ENCODE peak calls at places on chromosomes 11 and 22, in seven cellular contexts. B is T47D; X is nephron progenitor cell; H is LHCN-M2; R is HFFc6; E is hippocampal formation; D is CD4-positive, alpha-beta T cell. C is an unnamed sample.

GRCh38 chr22:46079861-46080821 is 70.2 kb upstream of the PPARA start:
- DNase-seq in B (peak; percentile 89), X (no peak), H (peak; percentile 97), R (peak; percentile 87), E (peak; percentile 99), D (no peak), C (no peak)

GRCh38 chr11:3747704-3748103 is 49.6 kb downstream of the NUP98 start:
- DNase-seq in B (no peak), X (no peak), H (peak; percentile 64), R (peak; percentile 60), E (no peak), D (no peak), C (no peak)

GRCh38 chr11:96869207-96869606 is 479.4 kb downstream of the JRKL start:
- DNase-seq in B (no peak), X (no peak), H (no peak), R (no peak), E (no peak), D (no peak), C (no peak)

GRCh38 chr11:2346586-2347335 is 30.3 kb upstream of the CD81 start:
- DNase-seq in B (no peak), X (no peak), H (no peak), R (no peak), E (no peak), D (no peak), C (no peak)

GRCh38 chr22:45125198-45125597 is 38.5 kb upstream of the NUP50 start:
- DNase-seq in B (no peak), X (no peak), H (no peak), R (peak; percentile 37), E (no peak), D (no peak), C (no peak)

GRCh38 chr11:69109101-69109500 is 46.6 kb upstream of the SMIM38 start:
- DNase-seq in B (no peak), X (no peak), H (no peak), R (no peak), E (no peak), D (no peak), C (no peak)

GRCh38 chr11:103234974-103235373 is 125.7 kb downstream of the DYNC2H1 start:
- DNase-seq in B (no peak), X (no peak), H (no peak), R (peak; percentile 59), E (no peak), D (no peak), C (no peak)

GRCh38 chr11:58495906-58496305 is 12.0 kb downstream of the OR5B21 start:
- DNase-seq in B (no peak), X (no peak), H (peak; percentile 34), R (no peak), E (peak; percentile 25), D (no peak), C (no peak)

GRCh38 chr11:107827041-107827440 is 31.5 kb downstream of the SLC35F2 start:
- DNase-seq in B (no peak), X (no peak), H (no peak), R (no peak), E (no peak), D (no peak), C (no peak)

GRCh38 chr11:73246303-73246702 is 25.8 kb upstream of the P2RY6 start:
- DNase-seq in B (no peak), X (no peak), H (no peak), R (no peak), E (no peak), D (no peak), C (no peak)

GRCh38 chr11:40314327-40314726 is 1145.1 kb downstream of the LRRC4C start:
- DNase-seq in B (no peak), X (no peak), H (no peak), R (no peak), E (no peak), D (no peak), C (no peak)

GRCh38 chr11:119316017-119316728 is 757 bp downstream of the MCAM start:
- DNase-seq in B (no peak), X (no peak), H (peak; percentile 35), R (no peak), E (peak; percentile 46), D (no peak), C (no peak)

GRCh38 chr22:25849514-25849913 is 107.5 kb downstream of the MYO18B start:
- DNase-seq in B (no peak), X (no peak), H (no peak), R (no peak), E (no peak), D (no peak), C (no peak)

GRCh38 chr11:92964471-92964870 is 5.0 kb upstream of the MTNR1B start:
- DNase-seq in B (peak; percentile 83), X (no peak), H (no peak), R (no peak), E (no peak), D (no peak), C (no peak)

GRCh38 chr22:32204856-32205722 is at the start of gene RFPL2:
- DNase-seq in B (peak; percentile 75), X (peak; percentile 79), H (no peak), R (peak; percentile 30), E (peak; percentile 58), D (peak; percentile 35), C (no peak)

GRCh38 chr22:40401532-40401931 is 31.1 kb downstream of the SGSM3 start:
- DNase-seq in B (no peak), X (no peak), H (no peak), R (no peak), E (no peak), D (peak; percentile 43), C (no peak)

GRCh38 chr22:39716534-39716933 is 146.0 kb downstream of the CACNA1I start:
- DNase-seq in B (no peak), X (no peak), H (no peak), R (no peak), E (no peak), D (no peak), C (no peak)

GRCh38 chr11:117792241-117792640 is 4.8 kb downstream of the DSCAML1 start:
- DNase-seq in B (no peak), X (no peak), H (no peak), R (no peak), E (no peak), D (no peak), C (no peak)

GRCh38 chr11:115499891-115500290 is 4.3 kb downstream of the CADM1 start:
- DNase-seq in B (no peak), X (no peak), H (no peak), R (no peak), E (peak; percentile 54), D (no peak), C (no peak)

GRCh38 chr11:77784572-77784971 is 36.0 kb downstream of the RSF1 start:
- DNase-seq in B (no peak), X (no peak), H (no peak), R (no peak), E (no peak), D (no peak), C (no peak)

GRCh38 chr11:36469063-36469462 is 41.0 kb downstream of the TRAF6 start:
- DNase-seq in B (no peak), X (peak; percentile 26), H (peak; percentile 65), R (peak; percentile 45), E (no peak), D (no peak), C (no peak)

GRCh38 chr11:13984616-13985474 is 22.3 kb downstream of the SPON1 start:
- DNase-seq in B (no peak), X (no peak), H (peak; percentile 87), R (peak; percentile 88), E (no peak), D (no peak), C (no peak)

GRCh38 chr11:112584674-112585073 is 324.0 kb upstream of the PLET1 start:
- DNase-seq in B (peak; percentile 35), X (peak; percentile 18), H (no peak), R (no peak), E (no peak), D (no peak), C (no peak)

GRCh38 chr11:108313444-108313843 is 90.6 kb downstream of the ATM start:
- DNase-seq in B (peak; percentile 3), X (no peak), H (no peak), R (no peak), E (no peak), D (no peak), C (no peak)

C was measured in 8988T.